ENCODE peak calls at places on chromosomes 13 and 19, in six cellular contexts. M is A549, I is endothelial cell of umbilical vein, F is K562, J is HepG2, Y is GM12878. X is an unnamed sample.

GRCh38 chr13:113665582-113666323 is 1.3 kb upstream of the GRK1 start:
- DNase-seq in M (no peak), I (no peak), F (no peak), J (no peak), Y (no peak), X (no peak)

GRCh38 chr13:30634838-30635237 is 17.1 kb downstream of the USPL1 start:
- DNase-seq in M (no peak), I (no peak), F (no peak), J (no peak), Y (no peak), X (no peak)

GRCh38 chr19:18399008-18399407 is 1.6 kb upstream of the LRRC25 start:
- DNase-seq in M (peak), I (no peak), F (no peak), J (no peak), Y (no peak), X (no peak)

GRCh38 chr19:51546650-51547396 is 15.4 kb upstream of the SIGLEC6 start:
- DNase-seq in M (no peak), I (peak), F (peak), J (no peak), Y (no peak), X (peak)

GRCh38 chr19:35718345-35719041 is 690 bp downstream of the KMT2B start:
- DNase-seq in M (peak), I (peak), F (peak), J (no peak), Y (no peak), X (peak)

GRCh38 chr13:106376411-106377112 is 158.9 kb downstream of the EFNB2 start:
- DNase-seq in M (peak), I (peak), F (no peak), J (no peak), Y (no peak), X (peak)

GRCh38 chr19:32302778-32303177 is 42.6 kb upstream of the ZNF507 start:
- DNase-seq in M (no peak), I (no peak), F (no peak), J (no peak), Y (no peak), X (no peak)

GRCh38 chr19:4206818-4207484 is 22.4 kb upstream of the EBI3 start:
- DNase-seq in M (peak), I (no peak), F (no peak), J (no peak), Y (no peak), X (peak)

GRCh38 chr13:93529961-93530360 is 303.4 kb downstream of the GPC6 start:
- DNase-seq in M (no peak), I (no peak), F (no peak), J (no peak), Y (no peak), X (no peak)

GRCh38 chr13:69077267-69077666 is 1030.4 kb upstream of the ATXN8OS start:
- DNase-seq in M (no peak), I (peak), F (no peak), J (no peak), Y (no peak), X (no peak)

GRCh38 chr13:94967183-94968039 is 255.1 kb upstream of the SOX21 start:
- DNase-seq in M (peak), I (peak), F (peak), J (no peak), Y (no peak), X (peak)

GRCh38 chr13:80312967-80313366 is 28.0 kb downstream of the SPRY2 start:
- DNase-seq in M (no peak), I (no peak), F (no peak), J (no peak), Y (no peak), X (no peak)

GRCh38 chr13:99277629-99278028 is 19.4 kb upstream of the GPR18 start:
- DNase-seq in M (no peak), I (no peak), F (no peak), J (no peak), Y (no peak), X (peak)

GRCh38 chr13:74204606-74205312 is 70.6 kb upstream of the KLF12 start:
- DNase-seq in M (no peak), I (no peak), F (no peak), J (no peak), Y (no peak), X (no peak)

GRCh38 chr19:30064776-30065494 is 122.9 kb downstream of the URI1 start:
- DNase-seq in M (no peak), I (no peak), F (no peak), J (no peak), Y (no peak), X (no peak)

GRCh38 chr19:43432866-43433673 is 18.4 kb downstream of the TEX101 start:
- DNase-seq in M (peak), I (peak), F (peak), J (peak), Y (no peak), X (peak)

GRCh38 chr13:73665279-73665678 is 468.9 kb downstream of the KLF12 start:
- DNase-seq in M (no peak), I (no peak), F (no peak), J (no peak), Y (no peak), X (no peak)

GRCh38 chr19:12779162-12779993 is 4.0 kb upstream of the HOOK2 start:
- DNase-seq in M (peak), I (peak), F (peak), J (peak), Y (no peak), X (peak)

GRCh38 chr13:37868691-37869505 is 674 bp downstream of the TRPC4 start:
- DNase-seq in M (no peak), I (peak), F (no peak), J (no peak), Y (no peak), X (no peak)

GRCh38 chr19:35045667-35046300 is 4.3 kb downstream of the HPN start:
- DNase-seq in M (peak), I (peak), F (peak), J (no peak), Y (peak), X (peak)

GRCh38 chr19:34556500-34556899 is 74.9 kb downstream of the WTIP start:
- DNase-seq in M (peak), I (peak), F (peak), J (peak), Y (no peak), X (peak)

GRCh38 chr19:17249887-17250548 is 4.3 kb upstream of the NR2F6 start:
- DNase-seq in M (no peak), I (no peak), F (no peak), J (no peak), Y (no peak), X (no peak)

GRCh38 chr19:30718728-30719127 is 346.5 kb downstream of the ZNF536 start:
- DNase-seq in M (no peak), I (no peak), F (no peak), J (no peak), Y (no peak), X (no peak)

GRCh38 chr13:39012608-39013007 is 22.0 kb upstream of the STOML3 start:
- DNase-seq in M (no peak), I (no peak), F (peak), J (no peak), Y (no peak), X (peak)

GRCh38 chr13:39013462-39013861 is 22.8 kb upstream of the STOML3 start:
- DNase-seq in M (no peak), I (no peak), F (no peak), J (no peak), Y (no peak), X (no peak)

GRCh38 chr13:39016789-39017188 is 21.1 kb downstream of the PROSER1 start:
- DNase-seq in M (peak), I (peak), F (peak), J (peak), Y (no peak), X (peak)

GRCh38 chr13:39020853-39021462 is 16.9 kb downstream of the PROSER1 start:
- DNase-seq in M (no peak), I (no peak), F (peak), J (no peak), Y (no peak), X (no peak)

DNA sequence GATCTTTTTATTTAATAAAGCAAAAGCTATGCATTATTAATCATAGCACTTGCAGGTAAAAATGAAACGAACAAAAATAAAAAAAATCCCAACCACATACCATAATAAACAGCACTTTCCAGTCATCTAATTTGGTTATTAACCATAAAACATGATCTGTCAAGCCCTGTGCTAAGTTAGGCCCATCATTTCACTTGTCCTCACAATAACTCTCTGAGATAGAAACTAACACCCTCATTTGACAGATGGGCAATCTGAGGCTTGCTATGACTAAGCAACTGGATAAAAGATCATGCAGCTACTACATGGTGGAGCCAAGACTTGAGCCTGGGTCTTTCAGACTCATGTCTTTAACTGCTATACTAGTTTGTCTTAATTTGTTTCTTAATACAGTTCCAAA is 21.8 kb downstream of the PROSER1 start:
- DNase-seq in M (no peak), I (no peak), F (no peak), J (no peak), Y (no peak), X (no peak)
- TF ChIP-seq MYC in M (no peak), I (no peak), F (no peak), J (no peak), Y (no peak), X (no peak)

DNA sequence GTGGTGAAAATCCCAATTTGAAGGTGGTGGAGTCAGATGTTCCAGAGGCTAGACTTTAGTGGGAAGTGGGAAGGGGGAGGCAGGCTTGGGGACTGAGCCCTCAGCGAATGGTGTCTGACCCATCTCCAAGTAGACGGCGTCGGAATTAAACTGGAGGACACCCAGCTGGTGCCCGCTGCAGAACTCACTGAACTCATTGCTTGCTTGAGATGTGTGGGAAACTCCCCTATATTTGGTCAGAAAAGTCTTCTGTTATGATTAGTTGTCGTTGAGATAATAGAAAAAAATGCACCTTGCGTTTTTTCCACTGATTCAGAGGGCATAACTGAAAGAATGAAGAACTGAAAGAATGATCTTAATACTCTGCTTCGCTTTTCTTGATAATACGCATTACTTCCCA is 871 bp upstream of the ZNF583 start:
- DNase-seq in M (no peak), I (no peak), F (no peak), J (no peak), Y (no peak), X (no peak)
- H3K4me3 ChIP-seq in M (peak), I (peak), F (peak), J (peak), Y (peak), X (peak)

GRCh38 chr13:40458283-40459031 is 208.0 kb downstream of the FOXO1 start:
- DNase-seq in M (no peak), I (no peak), F (no peak), J (no peak), Y (no peak), X (no peak)
- TF ChIP-seq MAX in M (no peak), I (no peak), F (no peak), J (no peak), Y (no peak), X (no peak)

DNA sequence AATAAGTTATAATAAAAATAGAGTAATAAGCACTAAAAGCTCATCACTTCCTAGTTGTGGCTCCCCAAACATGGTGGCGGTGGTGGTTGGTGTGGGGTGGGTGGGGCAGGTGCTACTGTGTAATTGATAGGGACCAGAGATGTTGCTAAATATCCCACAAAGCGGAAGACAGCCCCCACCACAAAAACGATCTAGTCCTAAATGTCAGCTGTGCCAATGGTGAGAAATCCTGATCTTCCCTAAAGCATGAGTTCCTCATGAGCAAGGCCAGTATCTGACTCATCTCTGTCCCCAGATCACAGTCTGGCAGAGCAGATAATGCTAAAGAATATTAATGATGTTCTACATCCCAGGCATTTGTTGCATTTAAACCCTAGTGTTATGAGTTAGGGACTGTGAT is 1.9 kb upstream of the EDDM13 start:
- DNase-seq in M (no peak), I (no peak), F (no peak), J (no peak), Y (no peak), X (peak)
- TF ChIP-seq MYC in M (no peak), I (no peak), F (no peak), J (no peak), Y (no peak), X (peak)

DNA sequence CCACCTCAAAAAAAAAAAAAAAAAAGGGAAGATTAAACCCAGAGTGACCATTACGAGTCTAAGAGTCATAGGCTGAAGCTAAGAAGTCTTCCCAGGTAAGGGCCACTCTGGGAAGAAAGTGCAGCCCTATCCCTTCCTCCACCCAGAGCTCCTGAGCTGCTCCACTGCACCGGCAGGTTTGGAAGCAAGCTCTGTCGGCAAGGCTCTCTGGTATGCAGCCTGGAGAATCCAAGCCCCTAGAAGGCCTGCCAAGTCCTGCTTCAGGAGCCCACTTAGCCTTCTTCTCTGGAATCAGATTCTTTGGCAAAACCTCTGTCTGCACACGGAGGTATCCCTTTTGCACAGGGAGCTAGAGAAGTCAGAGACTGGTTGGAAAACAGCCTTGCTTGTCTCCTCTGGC is 58.5 kb downstream of the CEBPG start:
- DNase-seq in M (no peak), I (no peak), F (no peak), J (no peak), Y (no peak), X (no peak)
- H3K4me3 ChIP-seq in M (no peak), I (no peak), F (no peak), J (no peak), Y (no peak), X (no peak)

GRCh38 chr19:1599460-1599846 is 5.8 kb downstream of the UQCR11 start:
- DNase-seq in M (no peak), I (no peak), F (no peak), J (no peak), Y (no peak), X (no peak)

GRCh38 chr19:1598777-1599459 is 6.3 kb upstream of the MBD3 start:
- DNase-seq in M (no peak), I (no peak), F (no peak), J (no peak), Y (no peak), X (no peak)

GRCh38 chr19:1602091-1602707 is 3.1 kb downstream of the UQCR11 start:
- DNase-seq in M (no peak), I (no peak), F (no peak), J (no peak), Y (no peak), X (no peak)

GRCh38 chr19:1605236-1606137 is at the start of gene UQCR11:
- DNase-seq in M (peak), I (peak), F (peak), J (peak), Y (peak), X (peak)

GRCh38 chr19:1601613-1602064 is 3.6 kb downstream of the UQCR11 start:
- DNase-seq in M (no peak), I (no peak), F (peak), J (no peak), Y (no peak), X (no peak)
- TF ChIP-seq MAX in M (no peak), I (no peak), F (no peak), J (no peak), Y (no peak), X (no peak)

GRCh38 chr19:49212302-49212701 is 54.7 kb downstream of the TRPM4 start:
- DNase-seq in M (no peak), I (no peak), F (peak), J (no peak), Y (no peak), X (no peak)
- TF ChIP-seq MYC in M (no peak), I (no peak), F (no peak), J (no peak), Y (no peak), X (no peak)

DNA sequence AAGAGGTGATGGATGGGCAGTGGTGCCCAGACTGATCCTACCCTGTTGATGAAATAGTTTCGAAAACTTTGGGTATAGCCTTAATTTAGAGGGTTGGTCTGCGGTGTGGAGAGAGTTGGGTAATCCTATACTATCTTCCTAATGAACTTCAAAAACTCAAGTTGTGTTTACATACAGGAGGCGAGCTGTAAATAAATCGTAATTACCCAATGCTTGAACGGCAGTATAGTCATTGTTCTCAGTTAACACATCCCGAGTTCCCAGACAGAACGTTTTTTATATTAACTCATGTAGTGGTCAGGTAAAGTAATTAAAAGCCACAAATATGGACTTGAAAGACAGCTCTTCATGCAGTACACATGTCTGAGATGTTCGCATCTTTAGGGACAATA is 1.5 kb downstream of the PDS5B start:
- DNase-seq in M (no peak), I (peak), F (no peak), J (peak), Y (no peak), X (peak)
- H3K4me3 ChIP-seq in M (peak), I (peak), F (peak), J (peak), Y (peak), X (peak)

DNA sequence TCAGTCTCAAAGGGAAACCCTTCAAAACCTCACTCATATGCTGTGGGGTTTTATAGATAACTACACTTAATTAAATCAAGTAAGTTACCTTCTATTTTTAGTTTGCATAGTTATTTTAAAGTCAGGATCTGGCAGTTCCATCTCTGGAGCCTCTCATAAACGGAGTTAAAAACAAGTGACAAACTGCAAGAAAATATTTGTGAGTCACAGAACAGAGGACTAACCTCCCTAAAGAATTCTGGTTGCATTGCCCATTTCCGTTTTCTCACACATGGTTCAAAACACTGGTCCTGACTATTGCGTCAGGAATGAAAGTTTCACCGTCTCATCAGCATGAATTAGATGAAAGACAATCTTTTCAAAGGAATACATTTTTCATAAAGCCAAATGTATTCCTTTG is 10.6 kb downstream of the RXFP2 start:
- DNase-seq in M (no peak), I (peak), F (no peak), J (no peak), Y (no peak), X (peak)
- TF ChIP-seq MAX in M (no peak), I (no peak), F (no peak), J (no peak), Y (no peak), X (no peak)

DNA sequence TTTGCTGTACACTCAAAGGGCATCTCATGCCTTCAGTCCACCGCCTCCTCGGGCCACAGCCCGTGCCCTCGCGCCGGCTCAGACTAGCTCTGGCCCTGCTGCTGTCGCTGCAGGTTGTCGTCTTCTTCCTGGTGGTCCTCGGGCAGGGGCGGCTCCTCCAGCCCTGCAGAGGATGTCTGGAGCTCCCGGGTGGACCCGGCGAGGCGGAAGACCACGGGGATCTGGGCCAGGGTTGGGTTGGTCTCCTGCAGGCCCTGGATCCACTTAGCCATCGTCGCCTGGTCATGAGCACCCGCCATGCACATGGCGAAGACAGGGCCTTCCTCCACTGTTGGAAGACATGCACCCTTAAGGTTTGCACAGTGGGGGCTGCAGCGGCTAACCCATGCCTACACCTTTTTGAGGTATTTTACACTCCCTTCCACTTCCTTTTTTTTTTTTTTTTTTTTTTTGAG is 489 bp upstream of the ZNF653 start:
- DNase-seq in M (no peak), I (no peak), F (no peak), J (no peak), Y (no peak), X (no peak)
- TF ChIP-seq MYC in M (no peak), I (no peak), F (peak), J (no peak), Y (no peak), X (no peak)

X was measured in NB4.